ENCODE peak calls at places on chromosomes 6 and 20, in five cellular contexts. M is right lobe of liver, Z is body of pancreas, A is foreskin keratinocyte, G is lower leg skin. K is an unnamed sample.

GRCh38 chr20:40294747-40295146 is 394.3 kb downstream of the MAFB start:
- DNase-seq in M (no peak), Z (no peak), A (no peak), G (no peak), K (no peak)

GRCh38 chr6:169824021-169824420 is 72.6 kb downstream of the ERMARD start:
- DNase-seq in M (no peak), Z (no peak), A (no peak), G (no peak), K (no peak)

GRCh38 chr6:67736816-67737215 is 898.3 kb upstream of the ADGRB3 start:
- DNase-seq in M (no peak), Z (no peak), A (no peak), G (no peak), K (no peak)

GRCh38 chr6:42820509-42821340 is 38.9 kb downstream of the BICRAL start:
- DNase-seq in M (no peak), Z (no peak), A (no peak), G (peak; percentile 32), K (no peak)

GRCh38 chr6:32967151-32968091 is 973 bp upstream of the BRD2 start:
- DNase-seq in M (no peak), Z (peak; percentile 52), A (peak; percentile 47), G (no peak), K (no peak)

GRCh38 chr6:163260911-163261310 is 153.6 kb upstream of the QKI start:
- DNase-seq in M (no peak), Z (no peak), A (no peak), G (no peak), K (no peak)

GRCh38 chr6:40903456-40903855 is 135.6 kb downstream of the UNC5CL start:
- DNase-seq in M (no peak), Z (no peak), A (no peak), G (no peak), K (no peak)

GRCh38 chr20:59291740-59292139 is 8.7 kb upstream of the EDN3 start:
- DNase-seq in M (no peak), Z (no peak), A (peak; percentile 6), G (no peak), K (no peak)

GRCh38 chr6:72272958-72273357 is 348.9 kb upstream of the KCNQ5 start:
- DNase-seq in M (no peak), Z (no peak), A (peak; percentile 5), G (no peak), K (no peak)

GRCh38 chr6:101402618-101403002 is 9.1 kb downstream of the GRIK2 start:
- DNase-seq in M (no peak), Z (peak; percentile 13), A (no peak), G (no peak), K (no peak)

GRCh38 chr6:17710331-17710730 is 3.6 kb upstream of the NUP153 start:
- DNase-seq in M (no peak), Z (no peak), A (no peak), G (no peak), K (no peak)

GRCh38 chr6:136784910-136785746 is 7.1 kb downstream of the MAP3K5 start:
- DNase-seq in M (peak; percentile 60), Z (peak; percentile 59), A (no peak), G (peak; percentile 35), K (no peak)

GRCh38 chr20:1975251-1975650 is 18.6 kb downstream of the PDYN start:
- DNase-seq in M (no peak), Z (no peak), A (no peak), G (no peak), K (no peak)

GRCh38 chr20:13119583-13119982 is 101.5 kb upstream of the ISM1 start:
- DNase-seq in M (no peak), Z (peak; percentile 38), A (peak; percentile 54), G (peak; percentile 23), K (peak; percentile 43)

GRCh38 chr6:136660727-136661126 is 110.5 kb upstream of the MAP7 start:
- DNase-seq in M (no peak), Z (no peak), A (no peak), G (no peak), K (no peak)

GRCh38 chr20:14790771-14791517 is 453.5 kb upstream of the FLRT3 start:
- DNase-seq in M (no peak), Z (peak; percentile 29), A (no peak), G (no peak), K (no peak)

GRCh38 chr6:5997420-5998093 is 9.2 kb downstream of the NRN1 start:
- DNase-seq in M (no peak), Z (no peak), A (no peak), G (no peak), K (peak; percentile 55)

GRCh38 chr6:40320441-40320840 is 266.7 kb downstream of the LRFN2 start:
- DNase-seq in M (no peak), Z (no peak), A (no peak), G (no peak), K (no peak)

GRCh38 chr6:78942451-78942850 is 75.1 kb downstream of the IRAK1BP1 start:
- DNase-seq in M (no peak), Z (no peak), A (peak; percentile 53), G (no peak), K (no peak)

GRCh38 chr6:160042014-160042773 is 73.3 kb downstream of the IGF2R start:
- DNase-seq in M (no peak), Z (no peak), A (peak; percentile 87), G (peak; percentile 33), K (no peak)

GRCh38 chr6:160040055-160040454 is 71.2 kb downstream of the IGF2R start:
- DNase-seq in M (no peak), Z (no peak), A (no peak), G (no peak), K (no peak)

GRCh38 chr6:160042788-160043301 is 74.0 kb downstream of the IGF2R start:
- DNase-seq in M (no peak), Z (no peak), A (peak; percentile 34), G (no peak), K (no peak)

GRCh38 chr6:160040527-160041264 is 71.8 kb downstream of the IGF2R start:
- DNase-seq in M (no peak), Z (no peak), A (no peak), G (no peak), K (no peak)

DNA sequence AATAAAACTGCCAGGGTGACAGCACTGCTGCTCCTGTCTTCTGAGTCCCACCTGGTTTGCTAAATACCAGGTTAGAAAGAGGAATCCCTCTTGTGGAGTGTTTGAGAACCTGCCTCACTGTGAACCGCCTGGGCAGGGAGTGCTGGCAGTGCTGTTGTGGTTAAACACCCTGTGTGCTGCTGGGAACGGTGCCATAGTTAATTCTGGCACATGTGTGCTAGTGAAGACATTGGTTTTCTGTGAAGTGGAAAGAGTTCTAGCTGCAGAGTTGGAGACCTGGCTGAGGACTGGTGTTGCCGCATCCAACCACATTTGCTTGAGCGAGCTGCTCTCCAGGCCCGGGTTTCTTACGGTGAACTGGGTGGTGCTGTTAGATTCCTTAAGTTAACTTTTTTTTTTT is 72.7 kb downstream of the IGF2R start:
- DNase-seq in M (peak; percentile 82), Z (peak; percentile 94), A (peak; percentile 75), G (peak; percentile 76), K (no peak)
- TF ChIP-seq CTCF in M (peak; percentile 61), Z (peak; percentile 35), A (peak; percentile 69), G (no peak), K (no peak)

DNA sequence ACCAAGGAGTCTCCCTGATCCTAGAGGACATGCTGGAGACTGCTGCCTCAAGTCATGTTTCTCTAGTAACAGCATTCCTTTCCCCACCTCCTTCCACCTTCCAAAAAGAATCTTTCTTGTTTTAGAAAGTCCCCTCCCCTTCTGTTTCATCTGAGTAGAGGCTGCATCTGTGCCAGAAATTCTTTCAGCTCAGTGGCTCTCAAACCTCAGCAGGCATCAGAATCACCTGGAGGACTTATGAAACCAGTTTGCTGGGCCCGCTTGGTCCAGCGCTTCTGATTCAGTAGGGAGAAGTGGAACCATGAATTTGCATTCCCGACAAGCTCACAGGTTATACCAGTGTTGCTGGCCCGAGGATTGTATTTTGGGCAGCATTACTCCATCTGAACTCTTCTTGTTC is 55.1 kb downstream of the TMEM200A start:
- DNase-seq in M (no peak), Z (no peak), A (no peak), G (no peak), K (no peak)
- TF ChIP-seq CTCF in M (no peak), Z (no peak), A (no peak), G (no peak), K (no peak)

DNA sequence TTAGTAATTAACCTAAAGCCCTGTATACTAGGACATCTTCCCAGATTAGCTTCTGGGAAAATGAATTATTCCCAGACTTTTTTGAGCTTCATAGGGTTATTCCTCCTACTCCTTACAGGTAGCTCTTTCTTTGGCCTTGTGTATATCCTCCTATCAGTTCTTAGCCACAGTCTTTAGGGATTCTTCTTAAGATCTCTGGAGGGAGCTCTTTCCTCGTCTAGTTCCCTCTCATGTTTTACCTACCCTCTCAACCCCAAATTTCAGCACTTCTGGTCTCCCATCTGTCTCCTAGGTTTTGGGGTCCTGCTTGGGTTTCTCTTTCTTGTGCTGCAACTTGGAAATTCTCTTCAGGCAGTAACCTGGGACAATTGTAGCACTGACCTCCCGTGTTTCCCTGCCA is 46.4 kb upstream of the SLC35B3 start:
- DNase-seq in M (no peak), Z (no peak), A (peak; percentile 2), G (no peak), K (peak; percentile 20)
- TF ChIP-seq CTCF in M (no peak), Z (no peak), A (peak; percentile 63), G (no peak), K (peak; percentile 29)

GRCh38 chr20:21125072-21125848 is 622 bp upstream of the KIZ start:
- DNase-seq in M (peak; percentile 53), Z (peak; percentile 64), A (no peak), G (peak; percentile 45), K (peak; percentile 12)

GRCh38 chr20:21127201-21127981 is 1.5 kb downstream of the KIZ start:
- DNase-seq in M (no peak), Z (no peak), A (no peak), G (no peak), K (no peak)

GRCh38 chr20:21124190-21124589 is 1.7 kb upstream of the KIZ start:
- DNase-seq in M (no peak), Z (no peak), A (no peak), G (no peak), K (no peak)

GRCh38 chr20:21129861-21130260 is 4.0 kb downstream of the KIZ start:
- DNase-seq in M (no peak), Z (no peak), A (no peak), G (no peak), K (no peak)

GRCh38 chr20:21125849-21126840 is at the start of gene KIZ:
- DNase-seq in M (peak; percentile 99), Z (peak; percentile 97), A (peak; percentile 80), G (peak; percentile 92), K (peak; percentile 97)
- TF ChIP-seq CTCF in M (peak; percentile 34), Z (peak; percentile 64), A (peak; percentile 63), G (no peak), K (peak; percentile 26)

DNA sequence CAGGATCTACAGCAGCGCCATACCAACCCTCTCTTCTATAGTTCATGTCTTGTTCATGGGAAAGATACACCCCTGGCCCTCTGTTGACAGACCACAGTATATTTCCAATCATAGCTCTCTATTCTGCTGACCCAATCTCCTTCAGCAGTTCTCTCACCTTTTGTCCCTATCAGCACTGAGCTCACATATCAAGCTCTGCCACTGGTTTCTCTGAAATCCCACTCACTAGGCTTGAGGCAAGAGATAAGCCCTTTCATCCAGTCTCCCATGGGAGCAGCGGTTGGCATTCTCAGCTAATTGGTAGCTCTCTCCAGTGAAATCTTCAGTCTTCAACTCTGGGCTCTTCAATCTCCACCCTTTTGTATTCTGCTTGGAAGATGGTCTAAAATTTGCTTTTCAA is 313.4 kb downstream of the GJA1 start:
- DNase-seq in M (no peak), Z (no peak), A (no peak), G (no peak), K (no peak)
- TF ChIP-seq CTCF in M (no peak), Z (no peak), A (no peak), G (no peak), K (no peak)

K was measured in GM20000.